ENCODE peak calls at places on chromosome 5, in six cellular contexts. One of them, this sample, is unnamed.

GRCh38 chr5:7856855-7857254 is 5.9 kb upstream of the CFAP90 start:
- DNase-seq in H1: no peak
- DNase-seq in IMR-90: peak; percentile 28
- DNase-seq in H9: peak; percentile 68
- DNase-seq in mesenchymal stem cell: peak; percentile 34
- DNase-seq in trophoblast cell: peak; percentile 72
- DNase-seq in this sample: peak; percentile 23

GRCh38 chr5:163310992-163311391 is 126.4 kb upstream of the CCNG1 start:
- DNase-seq in H1: no peak
- DNase-seq in IMR-90: no peak
- DNase-seq in H9: no peak
- DNase-seq in mesenchymal stem cell: no peak
- DNase-seq in trophoblast cell: no peak
- DNase-seq in this sample: no peak

GRCh38 chr5:56941981-56942380 is 9.9 kb downstream of the MIER3 start:
- DNase-seq in H1: no peak
- DNase-seq in IMR-90: peak; percentile 55
- DNase-seq in H9: no peak
- DNase-seq in mesenchymal stem cell: no peak
- DNase-seq in trophoblast cell: no peak
- DNase-seq in this sample: no peak

GRCh38 chr5:173968154-173968553 is 20.8 kb upstream of the C5orf47 start:
- DNase-seq in H1: no peak
- DNase-seq in IMR-90: no peak
- DNase-seq in H9: peak; percentile 60
- DNase-seq in mesenchymal stem cell: no peak
- DNase-seq in trophoblast cell: no peak
- DNase-seq in this sample: peak; percentile 47

GRCh38 chr5:10199700-10200099 is 50.0 kb downstream of the ATPSCKMT start:
- DNase-seq in H1: no peak
- DNase-seq in IMR-90: no peak
- DNase-seq in H9: no peak
- DNase-seq in mesenchymal stem cell: no peak
- DNase-seq in trophoblast cell: no peak
- DNase-seq in this sample: no peak

GRCh38 chr5:163578652-163579051 is 73.2 kb downstream of the MAT2B start:
- DNase-seq in H1: no peak
- DNase-seq in IMR-90: no peak
- DNase-seq in H9: no peak
- DNase-seq in mesenchymal stem cell: no peak
- DNase-seq in trophoblast cell: no peak
- DNase-seq in this sample: no peak

GRCh38 chr5:29296548-29296947 is 1896.9 kb upstream of the CDH6 start:
- DNase-seq in H1: no peak
- DNase-seq in IMR-90: no peak
- DNase-seq in H9: no peak
- DNase-seq in mesenchymal stem cell: no peak
- DNase-seq in trophoblast cell: no peak
- DNase-seq in this sample: no peak

GRCh38 chr5:99130081-99130480 is 201.3 kb upstream of the CHD1 start:
- DNase-seq in H1: no peak
- DNase-seq in IMR-90: no peak
- DNase-seq in H9: no peak
- DNase-seq in mesenchymal stem cell: peak; percentile 7
- DNase-seq in trophoblast cell: no peak
- DNase-seq in this sample: no peak

GRCh38 chr5:168227001-168227400 is 64.4 kb upstream of the WWC1 start:
- DNase-seq in H1: no peak
- DNase-seq in IMR-90: no peak
- DNase-seq in H9: no peak
- DNase-seq in mesenchymal stem cell: no peak
- DNase-seq in trophoblast cell: no peak
- DNase-seq in this sample: no peak

GRCh38 chr5:177531209-177531940 is 14.6 kb upstream of the DDX41 start:
- DNase-seq in H1: no peak
- DNase-seq in IMR-90: no peak
- DNase-seq in H9: no peak
- DNase-seq in mesenchymal stem cell: no peak
- DNase-seq in trophoblast cell: no peak
- DNase-seq in this sample: no peak

GRCh38 chr5:128038641-128039040 is 44.9 kb upstream of the SLC12A2 start:
- DNase-seq in H1: no peak
- DNase-seq in IMR-90: peak; percentile 73
- DNase-seq in H9: no peak
- DNase-seq in mesenchymal stem cell: peak; percentile 38
- DNase-seq in trophoblast cell: peak; percentile 74
- DNase-seq in this sample: no peak

GRCh38 chr5:40406426-40407211 is 273.1 kb upstream of the PTGER4 start:
- DNase-seq in H1: no peak
- DNase-seq in IMR-90: no peak
- DNase-seq in H9: no peak
- DNase-seq in mesenchymal stem cell: peak; percentile 40
- DNase-seq in trophoblast cell: no peak
- DNase-seq in this sample: no peak

DNA sequence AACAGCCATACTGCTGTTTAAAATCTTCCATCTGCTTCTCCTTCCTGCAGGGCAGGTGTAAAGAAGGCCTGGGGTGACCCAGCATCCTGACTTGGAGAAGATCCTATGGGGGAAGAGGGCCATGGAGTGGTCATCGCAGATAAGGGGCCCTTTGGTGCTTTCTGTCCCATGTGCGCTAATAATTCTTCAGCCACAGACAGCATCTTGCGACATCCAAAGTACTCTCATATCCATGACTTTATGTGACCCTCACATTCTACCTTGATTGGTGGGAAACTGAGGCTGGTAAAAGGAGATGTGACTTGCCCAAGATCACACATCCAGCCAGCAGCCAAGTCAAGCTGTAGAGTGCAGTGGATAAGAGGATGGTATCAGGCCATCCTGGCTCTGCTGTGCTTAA is 44.3 kb upstream of the HAND1 start:
- DNase-seq in H1: no peak
- DNase-seq in IMR-90: no peak
- DNase-seq in H9: no peak
- DNase-seq in mesenchymal stem cell: no peak
- DNase-seq in trophoblast cell: no peak
- DNase-seq in this sample: no peak
- H3K4ac ChIP-seq in H1: no peak overlapping the region
- H3K4ac ChIP-seq in IMR-90: no peak overlapping the region
- H3K4ac ChIP-seq in H9: no peak overlapping the region
- H3K4ac ChIP-seq in mesenchymal stem cell: no peak overlapping the region
- H3K4ac ChIP-seq in trophoblast cell: peak overlapping the region; percentile 96
- H3K4ac ChIP-seq in this sample: no peak overlapping the region

GRCh38 chr5:149407331-149408251 is 28.5 kb upstream of the IL17B start:
- DNase-seq in H1: no peak
- DNase-seq in IMR-90: no peak
- DNase-seq in H9: no peak
- DNase-seq in mesenchymal stem cell: peak; percentile 56
- DNase-seq in trophoblast cell: no peak
- DNase-seq in this sample: no peak

GRCh38 chr5:149406979-149407306 is 27.9 kb upstream of the IL17B start:
- DNase-seq in H1: no peak
- DNase-seq in IMR-90: no peak
- DNase-seq in H9: no peak
- DNase-seq in mesenchymal stem cell: no peak
- DNase-seq in trophoblast cell: no peak
- DNase-seq in this sample: no peak

GRCh38 chr5:149405550-149406202 is 26.6 kb upstream of the IL17B start:
- DNase-seq in H1: no peak
- DNase-seq in IMR-90: no peak
- DNase-seq in H9: no peak
- DNase-seq in mesenchymal stem cell: peak; percentile 59
- DNase-seq in trophoblast cell: peak; percentile 59
- DNase-seq in this sample: no peak

GRCh38 chr5:149404746-149405549 is 25.9 kb upstream of the IL17B start:
- DNase-seq in H1: no peak
- DNase-seq in IMR-90: peak; percentile 95
- DNase-seq in H9: no peak
- DNase-seq in mesenchymal stem cell: peak; percentile 99
- DNase-seq in trophoblast cell: peak; percentile 63
- DNase-seq in this sample: no peak

GRCh38 chr5:149406203-149406978 is 27.3 kb upstream of the IL17B start:
- DNase-seq in H1: no peak
- DNase-seq in IMR-90: peak; percentile 94
- DNase-seq in H9: peak; percentile 59
- DNase-seq in mesenchymal stem cell: peak; percentile 87
- DNase-seq in trophoblast cell: no peak
- DNase-seq in this sample: no peak
- H2BK5ac ChIP-seq in H1: no peak overlapping the region
- H2BK5ac ChIP-seq in IMR-90: peak overlapping the region; percentile 96
- H2BK5ac ChIP-seq in H9: no peak overlapping the region
- H2BK5ac ChIP-seq in mesenchymal stem cell: peak overlapping the region; percentile 87
- H2BK5ac ChIP-seq in trophoblast cell: no peak overlapping the region
- H2BK5ac ChIP-seq in this sample: no peak overlapping the region

DNA sequence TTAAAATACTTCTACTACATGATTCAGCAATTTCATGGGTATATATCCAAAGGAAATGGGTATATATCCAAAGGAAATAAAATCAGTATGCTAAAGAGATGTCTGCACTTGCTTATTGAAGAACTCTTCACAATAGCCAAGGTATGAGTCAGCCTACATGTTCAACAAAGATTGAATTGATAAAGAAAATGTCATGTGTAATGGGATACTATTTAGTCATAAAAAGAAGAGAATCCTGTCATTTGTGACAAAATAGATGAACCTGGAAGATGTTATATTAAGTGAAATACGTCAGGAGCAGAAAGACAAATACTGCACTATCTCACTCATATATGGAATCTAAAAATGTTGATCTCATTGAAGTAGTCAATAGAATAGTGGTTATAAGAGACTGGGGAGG is 944.5 kb upstream of the CTNND2 start:
- DNase-seq in H1: no peak
- DNase-seq in IMR-90: no peak
- DNase-seq in H9: no peak
- DNase-seq in mesenchymal stem cell: no peak
- DNase-seq in trophoblast cell: peak; percentile 18
- DNase-seq in this sample: no peak
- H3K9me3 ChIP-seq in H1: no peaks in the 10 kb centered on the region
- H3K9me3 ChIP-seq in IMR-90: peaks cover 6% of the 10 kb centered on the region
- H3K9me3 ChIP-seq in H9: no peaks in the 10 kb centered on the region
- H3K9me3 ChIP-seq in mesenchymal stem cell: no peaks in the 10 kb centered on the region
- H3K9me3 ChIP-seq in trophoblast cell: no peaks in the 10 kb centered on the region
- H3K9me3 ChIP-seq in this sample: no peaks in the 10 kb centered on the region

GRCh38 chr5:124736111-124736813 is 10.2 kb downstream of the ZNF608 start:
- DNase-seq in H1: no peak
- DNase-seq in IMR-90: peak; percentile 95
- DNase-seq in H9: no peak
- DNase-seq in mesenchymal stem cell: peak; percentile 85
- DNase-seq in trophoblast cell: no peak
- DNase-seq in this sample: no peak

GRCh38 chr5:124734574-124735168 is 11.8 kb downstream of the ZNF608 start:
- DNase-seq in H1: no peak
- DNase-seq in IMR-90: no peak
- DNase-seq in H9: no peak
- DNase-seq in mesenchymal stem cell: no peak
- DNase-seq in trophoblast cell: no peak
- DNase-seq in this sample: no peak

GRCh38 chr5:124732891-124733670 is 13.4 kb downstream of the ZNF608 start:
- DNase-seq in H1: no peak
- DNase-seq in IMR-90: no peak
- DNase-seq in H9: no peak
- DNase-seq in mesenchymal stem cell: no peak
- DNase-seq in trophoblast cell: no peak
- DNase-seq in this sample: no peak

GRCh38 chr5:124736814-124737186 is 9.6 kb downstream of the ZNF608 start:
- DNase-seq in H1: no peak
- DNase-seq in IMR-90: no peak
- DNase-seq in H9: no peak
- DNase-seq in mesenchymal stem cell: no peak
- DNase-seq in trophoblast cell: no peak
- DNase-seq in this sample: no peak

DNA sequence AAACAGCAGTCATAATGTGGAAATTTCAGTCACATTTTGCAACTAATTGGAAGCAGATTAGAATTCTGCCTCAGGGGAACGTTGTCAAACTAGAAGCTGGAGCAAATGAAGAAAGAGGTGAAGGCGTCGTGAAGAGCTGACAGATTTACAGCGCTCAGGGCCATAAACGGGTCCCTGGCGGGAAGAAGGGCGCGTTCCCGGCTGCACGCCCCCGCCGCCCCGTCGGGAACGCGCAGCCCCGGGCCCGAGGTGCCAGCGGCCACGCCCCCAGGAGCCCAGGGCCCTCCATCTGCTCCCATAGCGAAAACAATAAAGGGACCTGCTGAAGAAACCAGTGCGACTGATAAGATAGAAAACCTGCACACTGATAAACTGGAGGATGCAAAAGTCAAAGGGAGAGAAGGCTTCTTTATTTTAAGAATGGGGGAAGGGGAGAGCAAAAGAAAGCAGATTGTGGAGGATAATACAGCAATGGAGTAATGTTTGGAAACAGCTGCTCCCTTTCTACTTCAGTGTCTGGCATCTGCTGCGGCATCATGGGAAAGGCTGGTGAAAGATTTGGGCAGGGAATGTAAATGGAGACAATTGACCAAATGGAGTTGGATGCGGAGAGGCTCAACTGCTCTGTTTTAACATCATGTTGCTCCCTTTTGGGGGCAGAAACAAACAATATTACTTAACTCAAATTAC is 11.1 kb downstream of the ZNF608 start:
- DNase-seq in H1: no peak
- DNase-seq in IMR-90: no peak
- DNase-seq in H9: peak; percentile 73
- DNase-seq in mesenchymal stem cell: peak; percentile 75
- DNase-seq in trophoblast cell: peak; percentile 79
- DNase-seq in this sample: no peak
- H3K4ac ChIP-seq in H1: peak overlapping the region; percentile 17
- H3K4ac ChIP-seq in IMR-90: peak overlapping the region; percentile 81
- H3K4ac ChIP-seq in H9: no peak overlapping the region
- H3K4ac ChIP-seq in mesenchymal stem cell: no peak overlapping the region
- H3K4ac ChIP-seq in trophoblast cell: peak overlapping the region; percentile 27
- H3K4ac ChIP-seq in this sample: no peak overlapping the region

GRCh38 chr5:5276471-5276870 is 136.3 kb downstream of the ADAMTS16 start:
- DNase-seq in H1: no peak
- DNase-seq in IMR-90: no peak
- DNase-seq in H9: no peak
- DNase-seq in mesenchymal stem cell: no peak
- DNase-seq in trophoblast cell: no peak
- DNase-seq in this sample: no peak
- H2BK5ac ChIP-seq in H1: no peak overlapping the region
- H2BK5ac ChIP-seq in IMR-90: no peak overlapping the region
- H2BK5ac ChIP-seq in H9: no peak overlapping the region
- H2BK5ac ChIP-seq in mesenchymal stem cell: no peak overlapping the region
- H2BK5ac ChIP-seq in trophoblast cell: no peak overlapping the region
- H2BK5ac ChIP-seq in this sample: no peak overlapping the region

DNA sequence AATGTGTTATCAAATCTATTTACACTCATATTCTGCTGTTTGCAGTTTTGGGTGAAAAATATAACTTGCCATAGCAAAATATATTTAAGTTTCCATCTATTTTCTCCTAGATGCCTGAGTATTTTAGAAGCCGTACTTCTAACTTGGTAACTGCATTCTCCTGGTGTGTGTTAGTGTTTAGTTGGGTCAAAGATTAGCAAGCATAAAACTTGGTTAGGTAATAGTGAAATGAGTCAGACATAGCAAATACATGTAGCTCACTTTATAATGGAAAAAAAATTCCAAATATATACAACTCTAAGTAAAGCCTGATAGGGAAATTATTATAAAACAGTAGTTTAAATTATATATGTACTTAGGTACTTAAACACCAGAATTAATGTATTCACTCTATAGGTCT is 640.7 kb upstream of the ST8SIA4 start:
- DNase-seq in H1: no peak
- DNase-seq in IMR-90: peak; percentile 36
- DNase-seq in H9: no peak
- DNase-seq in mesenchymal stem cell: peak; percentile 6
- DNase-seq in trophoblast cell: no peak
- DNase-seq in this sample: no peak
- H3K9me3 ChIP-seq in H1: no peaks in the 10 kb centered on the region
- H3K9me3 ChIP-seq in IMR-90: no peaks in the 10 kb centered on the region
- H3K9me3 ChIP-seq in H9: no peaks in the 10 kb centered on the region
- H3K9me3 ChIP-seq in mesenchymal stem cell: no peaks in the 10 kb centered on the region
- H3K9me3 ChIP-seq in trophoblast cell: no peaks in the 10 kb centered on the region
- H3K9me3 ChIP-seq in this sample: no peaks in the 10 kb centered on the region

This sample was measured in neuronal stem cell.